ENCODE peak calls at places on chromosomes 3 and 15, in seven cellular contexts. F is left ventricle myocardium inferior, J is fibroblast of pulmonary artery, E is PC-3, Z is astrocyte, A is psoas muscle, B is choroid plexus epithelial cell. I is an unnamed sample.

GRCh38 chr3:129228891-129229585 is 20.4 kb upstream of the COPG1 start:
- DNase-seq in F (peak; percentile 33), J (peak; percentile 81), E (peak; percentile 85), Z (peak; percentile 84), A (no peak), B (peak; percentile 75), I (no peak)

GRCh38 chr3:190070623-190071347 is 49.9 kb downstream of the P3H2 start:
- DNase-seq in F (no peak), J (no peak), E (peak; percentile 51), Z (peak; percentile 94), A (no peak), B (peak; percentile 39), I (no peak)

GRCh38 chr3:30495172-30496124 is 111.0 kb upstream of the TGFBR2 start:
- DNase-seq in F (no peak), J (no peak), E (peak; percentile 37), Z (no peak), A (no peak), B (no peak), I (peak; percentile 20)

GRCh38 chr3:180871901-180872300 is 40.6 kb upstream of the FXR1 start:
- DNase-seq in F (no peak), J (peak; percentile 64), E (no peak), Z (peak; percentile 71), A (no peak), B (peak; percentile 4), I (no peak)

GRCh38 chr3:53157974-53158580 is 2.9 kb upstream of the PRKCD start:
- DNase-seq in F (no peak), J (no peak), E (no peak), Z (no peak), A (no peak), B (no peak), I (no peak)

GRCh38 chr3:112687621-112688020 is 46.7 kb upstream of the CCDC80 start:
- DNase-seq in F (no peak), J (no peak), E (no peak), Z (no peak), A (no peak), B (no peak), I (no peak)

GRCh38 chr3:186930143-186930638 is at the start of gene ST6GAL1:
- DNase-seq in F (peak; percentile 77), J (peak; percentile 82), E (peak; percentile 27), Z (peak; percentile 50), A (peak; percentile 85), B (peak; percentile 63), I (peak; percentile 55)

GRCh38 chr15:82951472-82952155 is 906 bp downstream of the HOMER2 start:
- DNase-seq in F (no peak), J (no peak), E (peak; percentile 67), Z (peak; percentile 16), A (no peak), B (peak; percentile 2), I (no peak)

GRCh38 chr3:195035345-195036202 is 235.4 kb downstream of the XXYLT1 start:
- DNase-seq in F (no peak), J (no peak), E (no peak), Z (no peak), A (no peak), B (no peak), I (no peak)

GRCh38 chr15:25052191-25052999 is 97.6 kb downstream of the SNRPN start:
- DNase-seq in F (no peak), J (no peak), E (no peak), Z (no peak), A (no peak), B (no peak), I (no peak)

GRCh38 chr3:188635258-188636038 is 481.5 kb downstream of the LPP start:
- DNase-seq in F (no peak), J (peak; percentile 47), E (peak; percentile 68), Z (peak; percentile 76), A (no peak), B (peak; percentile 78), I (no peak)

GRCh38 chr3:190175490-190175889 is 54.8 kb upstream of the P3H2 start:
- DNase-seq in F (no peak), J (peak; percentile 26), E (peak; percentile 24), Z (peak; percentile 38), A (no peak), B (no peak), I (no peak)

GRCh38 chr3:23916886-23917815 is at the start of the genes NKIRAS1 and RPL15:
- DNase-seq in F (peak; percentile 98), J (peak; percentile 98), E (peak; percentile 98), Z (peak; percentile 91), A (peak; percentile 99), B (peak; percentile 98), I (peak; percentile 95)

GRCh38 chr3:23913182-23913581 is 3.6 kb downstream of the NKIRAS1 start:
- DNase-seq in F (no peak), J (no peak), E (no peak), Z (peak; percentile 34), A (no peak), B (no peak), I (no peak)

GRCh38 chr3:23913873-23914743 is 2.7 kb downstream of the NKIRAS1 start:
- DNase-seq in F (no peak), J (no peak), E (no peak), Z (no peak), A (no peak), B (no peak), I (no peak)

GRCh38 chr3:23915537-23916108 is 1.2 kb downstream of the NKIRAS1 start:
- DNase-seq in F (no peak), J (peak; percentile 67), E (no peak), Z (peak; percentile 40), A (no peak), B (peak; percentile 86), I (no peak)

GRCh38 chr3:23916152-23916885 is 471 bp downstream of the NKIRAS1 start:
- DNase-seq in F (no peak), J (no peak), E (no peak), Z (no peak), A (no peak), B (no peak), I (peak; percentile 37)
- H3K4me3 ChIP-seq in F (peak overlapping the region; percentile 97), J (peak overlapping the region; percentile 99), E (peak overlapping the region; percentile 91), Z (peak overlapping the region; percentile 98), A (peak overlapping the region; percentile 85), B (peak overlapping the region; percentile 99), I (peak overlapping the region; percentile 92)

GRCh38 chr3:72176537-72177041 is 391.6 kb upstream of the PROK2 start:
- DNase-seq in F (no peak), J (no peak), E (no peak), Z (no peak), A (no peak), B (no peak), I (no peak)

GRCh38 chr3:72179107-72179464 is 394.1 kb upstream of the PROK2 start:
- DNase-seq in F (no peak), J (no peak), E (no peak), Z (no peak), A (no peak), B (no peak), I (no peak)

GRCh38 chr3:72175305-72175858 is 390.4 kb upstream of the PROK2 start:
- DNase-seq in F (no peak), J (no peak), E (no peak), Z (no peak), A (no peak), B (no peak), I (no peak)

GRCh38 chr3:72178463-72179106 is 393.6 kb upstream of the PROK2 start:
- DNase-seq in F (no peak), J (no peak), E (no peak), Z (no peak), A (no peak), B (peak; percentile 37), I (no peak)

DNA sequence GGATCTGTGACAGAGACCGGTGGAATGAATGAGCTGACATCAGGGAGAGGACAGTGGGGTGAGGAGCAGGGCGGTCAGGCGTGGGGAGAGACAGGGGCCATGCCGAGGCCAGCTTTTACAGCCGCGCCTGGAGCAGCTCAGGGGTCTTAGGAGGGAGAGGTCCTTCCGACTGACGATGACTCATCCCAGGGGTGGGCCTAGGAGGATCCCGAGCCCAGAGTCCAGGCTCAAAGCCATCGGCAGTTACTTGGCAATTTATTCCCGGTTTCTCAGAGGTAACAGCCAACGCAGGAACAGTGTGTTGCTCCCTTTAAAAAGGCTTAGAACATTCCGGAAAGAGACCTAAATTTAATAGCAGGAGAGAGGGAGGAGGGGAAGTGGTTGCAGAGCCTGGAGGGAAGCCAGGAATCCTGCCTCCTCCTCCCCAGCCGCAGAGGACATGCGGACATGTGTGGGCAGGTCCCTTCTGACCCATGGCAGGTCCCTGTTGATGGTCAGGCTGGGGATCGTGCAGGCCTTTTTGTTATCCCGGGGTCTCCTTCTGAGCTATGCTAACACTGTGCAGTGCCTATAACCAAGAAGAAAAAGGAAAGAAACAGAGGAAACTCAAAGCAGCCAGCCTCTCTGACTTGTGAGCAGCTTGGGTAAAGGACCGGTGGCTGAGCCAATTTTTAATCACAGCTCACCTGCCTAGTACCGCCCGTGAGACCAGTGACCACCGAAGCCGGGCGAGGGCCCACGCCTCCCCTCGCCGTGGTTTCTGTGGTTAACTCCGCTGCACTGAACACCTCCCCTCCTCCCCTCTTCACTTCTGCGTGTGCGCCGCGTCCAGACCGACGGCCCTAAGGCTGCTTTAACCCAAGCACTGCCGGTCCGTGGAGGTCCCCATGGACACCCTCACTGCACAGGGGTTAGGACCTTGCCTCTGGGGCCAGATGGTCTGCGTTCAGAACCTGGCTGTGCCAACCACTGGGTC is 392.4 kb upstream of the PROK2 start:
- DNase-seq in F (peak; percentile 46), J (peak; percentile 79), E (no peak), Z (peak; percentile 41), A (peak; percentile 61), B (peak; percentile 64), I (no peak)
- H3K4me3 ChIP-seq in F (peak overlapping the region; percentile 42), J (no peak overlapping the region), E (no peak overlapping the region), Z (no peak overlapping the region), A (peak overlapping the region; percentile 31), B (peak overlapping the region; percentile 53), I (no peak overlapping the region)

DNA sequence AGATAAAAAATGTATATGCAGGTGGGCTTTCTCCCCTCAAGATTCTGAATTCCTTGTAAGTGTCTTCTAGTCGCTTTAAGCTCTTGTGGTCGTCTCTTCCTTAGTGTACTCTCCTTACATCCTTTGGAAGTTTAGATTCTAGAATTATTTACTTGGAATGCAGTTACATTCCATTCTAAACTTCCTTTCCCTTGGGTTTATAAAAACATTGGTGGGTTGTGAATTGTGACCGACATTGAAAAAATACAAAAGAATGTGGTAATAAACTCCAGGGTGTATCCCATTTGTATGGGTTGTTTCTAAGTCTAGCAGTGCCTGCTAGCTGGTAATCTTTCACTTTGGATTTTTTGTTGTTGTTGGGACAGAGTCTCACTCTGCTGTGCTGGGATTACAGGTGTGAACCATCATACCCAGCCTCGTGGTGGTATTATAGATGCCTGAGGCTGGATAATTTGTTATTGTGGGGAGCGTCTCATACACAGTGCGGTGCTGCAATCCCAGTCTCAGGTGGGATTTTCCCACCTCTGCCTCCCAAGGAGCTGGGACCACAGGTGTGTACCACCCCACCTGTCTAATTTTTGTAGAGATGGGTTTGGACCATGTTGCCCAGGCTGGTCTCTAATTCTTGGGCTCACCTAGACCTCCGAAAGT is 9.1 kb downstream of the CHD2 start:
- DNase-seq in F (no peak), J (peak; percentile 66), E (no peak), Z (peak; percentile 74), A (no peak), B (peak; percentile 69), I (no peak)
- H3K4me3 ChIP-seq in F (peak overlapping the region; percentile 20), J (no peak overlapping the region), E (no peak overlapping the region), Z (peak overlapping the region; percentile 45), A (peak overlapping the region; percentile 68), B (no peak overlapping the region), I (no peak overlapping the region)

DNA sequence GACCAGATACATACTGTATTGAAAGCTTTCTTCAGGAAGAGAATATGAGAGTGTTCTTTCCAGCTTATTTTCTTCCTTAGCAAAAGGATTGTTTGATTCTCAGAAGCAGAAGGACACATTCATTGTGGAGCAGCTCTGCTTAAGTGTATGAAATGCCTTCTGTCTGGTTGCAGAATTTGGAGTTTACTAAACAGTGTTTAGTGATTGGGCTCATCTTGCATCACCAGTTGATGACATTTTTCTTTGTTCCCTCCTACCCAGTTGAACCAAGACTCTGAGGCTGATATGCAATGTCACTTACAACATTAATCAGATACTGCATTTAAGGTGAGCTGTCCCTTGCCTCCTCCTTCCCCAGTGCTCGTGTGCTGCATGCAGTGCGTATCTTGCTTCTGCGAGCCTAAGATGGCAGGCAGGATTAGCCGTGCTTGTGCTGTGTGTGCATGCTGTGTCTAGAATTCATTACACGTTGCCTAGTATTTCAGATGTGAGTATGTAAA is 18.4 kb downstream of the ZBTB38 start:
- DNase-seq in F (no peak), J (peak; percentile 81), E (no peak), Z (no peak), A (no peak), B (peak; percentile 70), I (no peak)
- H3K4me3 ChIP-seq in F (peak overlapping the region; percentile 10), J (peak overlapping the region; percentile 66), E (no peak overlapping the region), Z (no peak overlapping the region), A (peak overlapping the region; percentile 33), B (peak overlapping the region; percentile 45), I (no peak overlapping the region)

I was measured in Jurkat, Clone E6-1.